ENCODE peak calls at places on chromosomes 5 and 9, in nine cellular contexts. J, P, Z, B, E, D, H, V and N are unnamed samples.

GRCh38 chr5:92552206-92553160 is 1028.5 kb downstream of the NR2F1-AS1 start:
- DNase-seq in J (peak), Z (no peak), P (no peak), D (no peak), E (peak), H (peak), B (peak), V (no peak), N (no peak)

GRCh38 chr9:21744874-21745273 is 57.6 kb upstream of the MTAP start:
- DNase-seq in B (no peak), H (no peak), P (no peak), D (no peak), J (peak), Z (no peak), E (no peak), V (no peak), N (no peak)

GRCh38 chr5:88045931-88046461 is 222.6 kb downstream of the TMEM161B start:
- DNase-seq in P (no peak), Z (no peak), H (no peak), D (no peak), B (no peak), E (no peak), J (no peak), V (no peak), N (no peak)

GRCh38 chr5:61881821-61882220 is 424.2 kb upstream of the KIF2A start:
- DNase-seq in Z (no peak), D (no peak), E (peak), J (peak), H (no peak), B (peak), P (no peak), V (no peak), N (no peak)

GRCh38 chr5:95730730-95731570 is at the start of gene RHOBTB3:
- DNase-seq in Z (peak), H (peak), B (peak), V (peak), J (peak), D (peak), E (peak), P (peak), N (peak)

GRCh38 chr9:96022445-96023031 is 147.0 kb downstream of the ERCC6L2 start:
- DNase-seq in J (no peak), B (no peak), E (no peak), H (no peak), Z (no peak), D (no peak), P (no peak), V (peak), N (no peak)

GRCh38 chr5:76942581-76942980 is 10.3 kb upstream of the CRHBP start:
- DNase-seq in V (no peak), B (peak), H (peak), D (no peak), E (peak), J (no peak), P (no peak), Z (no peak), N (no peak)

GRCh38 chr5:68225188-68225910 is 9.8 kb downstream of the PIK3R1 start:
- DNase-seq in H (peak), E (peak), V (no peak), D (peak), J (peak), P (no peak), B (peak), Z (peak), N (peak)

GRCh38 chr5:170120576-170120975 is 14.9 kb downstream of the FOXI1 start:
- DNase-seq in E (peak), V (no peak), B (peak), P (no peak), D (no peak), Z (no peak), H (peak), J (peak), N (no peak)

GRCh38 chr5:57215629-57216195 is 41.9 kb downstream of the GPBP1 start:
- DNase-seq in E (no peak), V (no peak), P (no peak), D (no peak), B (peak), H (peak), Z (no peak), J (no peak), N (no peak)

GRCh38 chr5:174972291-174972690 is 247.9 kb downstream of the MSX2 start:
- DNase-seq in J (no peak), V (no peak), P (peak), H (no peak), E (no peak), D (no peak), Z (no peak), B (no peak), N (no peak)

GRCh38 chr5:5188377-5189020 is 48.4 kb downstream of the ADAMTS16 start:
- DNase-seq in H (no peak), D (no peak), Z (no peak), J (no peak), B (no peak), V (no peak), P (no peak), E (no peak), N (no peak)

GRCh38 chr9:135443811-135444470 is 35.6 kb upstream of the PPP1R26 start:
- DNase-seq in V (no peak), J (no peak), Z (no peak), B (no peak), E (no peak), P (no peak), D (no peak), H (no peak), N (no peak)

GRCh38 chr9:35553670-35554543 is 51.2 kb upstream of the TESK1 start:
- DNase-seq in V (peak), D (peak), P (peak), E (peak), Z (no peak), H (peak), B (peak), J (peak), N (no peak)

GRCh38 chr9:134690946-134691694 is 49.5 kb downstream of the COL5A1 start:
- DNase-seq in Z (no peak), D (peak), B (no peak), J (no peak), P (no peak), V (no peak), E (no peak), H (peak), N (no peak)

GRCh38 chr5:74028406-74028805 is 402.4 kb downstream of the ARHGEF28 start:
- DNase-seq in P (no peak), B (peak), Z (no peak), D (no peak), J (no peak), E (peak), V (no peak), H (no peak), N (no peak)

GRCh38 chr5:123875444-123876264 is 363.7 kb downstream of the CSNK1G3 start:
- DNase-seq in E (no peak), D (no peak), B (no peak), P (no peak), H (no peak), J (no peak), V (peak), Z (no peak), N (no peak)

GRCh38 chr5:10519729-10520128 is 44.1 kb upstream of the ANKRD33B start:
- DNase-seq in H (no peak), E (no peak), D (no peak), J (no peak), P (no peak), Z (no peak), V (no peak), B (no peak), N (no peak)

GRCh38 chr5:82419559-82420332 is 141.6 kb upstream of the RPS23 start:
- DNase-seq in Z (no peak), E (no peak), H (no peak), J (no peak), P (no peak), B (peak), D (no peak), V (no peak), N (no peak)

GRCh38 chr5:82422751-82423181 is 144.6 kb upstream of the RPS23 start:
- DNase-seq in B (peak), D (no peak), Z (no peak), E (peak), H (no peak), J (no peak), P (no peak), V (no peak), N (peak)

GRCh38 chr5:82418608-82418950 is 140.4 kb upstream of the RPS23 start:
- DNase-seq in V (no peak), J (no peak), E (peak), D (no peak), P (no peak), B (no peak), Z (no peak), H (no peak), N (no peak)

GRCh38 chr5:82422001-82422740 is 144.0 kb upstream of the RPS23 start:
- DNase-seq in E (no peak), B (no peak), V (no peak), H (no peak), P (no peak), D (no peak), J (no peak), Z (no peak), N (no peak)

DNA sequence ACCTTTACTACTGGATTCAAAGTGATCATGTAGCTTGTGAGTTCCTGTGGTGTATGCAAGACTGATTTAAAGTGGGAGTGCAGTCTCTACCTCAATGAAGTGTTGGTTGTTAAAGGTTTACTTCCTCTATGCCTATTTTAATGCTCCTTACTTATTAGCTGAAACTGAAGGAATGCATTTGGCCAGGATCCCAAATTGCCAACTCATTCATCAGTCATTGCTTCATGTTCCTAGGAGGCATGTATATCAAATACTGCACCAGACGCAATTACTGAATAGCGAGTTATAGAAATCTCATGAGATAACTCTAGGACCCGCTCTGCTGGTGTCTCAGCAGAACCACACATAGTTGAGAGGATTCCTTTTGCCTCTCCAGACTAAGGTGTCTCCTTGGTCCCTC is 143.0 kb upstream of the RPS23 start:
- DNase-seq in D (no peak), B (peak), H (peak), J (peak), E (peak), Z (no peak), P (no peak), V (no peak), N (no peak)
- TF ChIP-seq CTCF in D (no peak), B (peak), H (peak), J (peak), E (peak), Z (no peak), P (no peak), V (no peak), N (no peak)

GRCh38 chr9:34337404-34337803 is 8.0 kb downstream of the NUDT2 start:
- DNase-seq in D (no peak), Z (no peak), E (no peak), H (no peak), B (no peak), V (no peak), J (no peak), P (no peak), N (no peak)
- TF ChIP-seq CTCF in D (no peak), Z (no peak), E (peak), H (peak), B (peak), V (no peak), J (peak), P (peak), N (no peak)

DNA sequence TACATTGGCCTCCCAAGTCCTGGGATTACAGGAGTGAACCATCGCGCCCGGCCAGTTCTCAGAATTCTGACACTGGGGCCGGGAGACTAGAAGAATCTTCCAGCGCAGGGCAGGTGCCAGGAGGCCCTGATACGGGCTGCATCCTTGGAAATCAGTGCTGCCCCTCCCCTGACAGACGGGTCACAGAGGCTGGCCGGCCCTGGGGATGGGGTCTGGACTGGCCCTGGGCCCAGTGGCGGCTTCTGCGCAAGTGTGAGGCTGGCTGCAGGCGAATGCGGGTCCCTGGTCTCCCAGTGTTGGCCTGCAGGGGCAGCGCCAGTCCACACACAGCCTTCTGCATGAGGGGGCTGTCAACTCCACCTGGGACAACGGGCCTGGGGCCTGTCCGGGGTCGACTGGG is 831 bp upstream of the TBC1D9B start:
- DNase-seq in V (peak), J (no peak), H (no peak), Z (no peak), B (no peak), E (no peak), D (no peak), P (peak), N (no peak)
- TF ChIP-seq CTCF in V (no peak), J (peak), H (peak), Z (no peak), B (no peak), E (no peak), D (no peak), P (peak), N (no peak)

GRCh38 chr5:28346696-28347095 is 1308.3 kb upstream of the CDH9 start:
- DNase-seq in J (no peak), H (no peak), V (no peak), B (no peak), D (no peak), E (no peak), P (no peak), Z (no peak), N (no peak)

DNA sequence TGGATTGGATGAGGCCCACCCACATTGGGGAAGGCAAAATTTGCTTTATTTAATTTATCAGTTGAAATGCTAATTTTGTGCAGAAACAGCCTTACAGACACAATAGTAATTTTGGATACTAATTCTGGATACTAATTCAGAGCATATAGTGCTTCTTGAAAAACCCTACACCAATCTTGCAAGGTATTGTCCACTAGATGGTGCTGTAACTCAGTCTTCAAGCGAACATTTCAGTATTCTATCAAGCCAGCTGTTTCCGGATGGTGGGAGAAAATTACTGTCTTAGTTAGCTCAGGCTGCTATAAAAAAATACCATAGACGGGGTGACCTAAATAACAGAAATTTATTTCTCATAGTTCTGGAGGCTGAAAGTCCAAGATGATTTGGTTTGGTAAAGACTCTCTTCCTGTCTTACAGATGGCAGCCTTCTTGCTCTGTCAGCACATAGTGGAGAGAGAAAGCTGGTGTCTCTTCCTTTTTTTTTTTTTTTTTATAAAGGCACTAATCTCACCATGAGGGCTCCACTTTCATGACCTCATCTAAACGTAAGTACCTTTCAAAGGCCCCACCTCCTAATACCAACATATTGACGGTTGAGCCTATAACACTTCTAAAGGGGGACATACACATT is 1306.5 kb upstream of the CDH9 start:
- DNase-seq in D (no peak), J (no peak), H (no peak), P (no peak), B (peak), V (no peak), E (peak), Z (no peak), N (no peak)
- TF ChIP-seq CTCF in D (peak), J (no peak), H (peak), P (peak), B (peak), V (peak), E (peak), Z (no peak), N (no peak)

DNA sequence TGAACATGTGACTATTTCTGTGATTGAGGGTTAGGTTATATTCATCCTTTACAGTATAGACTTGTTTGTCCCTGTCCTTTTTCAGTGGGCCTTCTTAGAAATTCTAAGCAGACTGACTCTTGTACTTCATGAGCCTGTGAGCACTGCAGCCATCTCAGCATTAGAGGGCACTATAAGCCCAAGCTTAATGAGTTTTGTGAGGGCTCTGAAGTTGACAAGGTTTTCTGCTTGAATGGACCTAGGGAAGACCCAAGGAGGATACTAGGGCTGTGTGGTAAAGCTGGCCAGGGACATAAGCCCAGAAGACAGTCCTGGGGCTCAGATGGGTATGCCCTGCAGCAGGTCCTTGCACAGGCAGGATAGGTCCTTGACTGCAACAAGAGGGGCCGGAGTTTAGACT is 126.5 kb downstream of the MRPS30 start:
- DNase-seq in D (no peak), B (peak), P (no peak), Z (no peak), H (no peak), V (peak), J (no peak), E (no peak), N (no peak)
- TF ChIP-seq CTCF in D (no peak), B (peak), P (peak), Z (no peak), H (no peak), V (peak), J (no peak), E (peak), N (no peak)

DNA sequence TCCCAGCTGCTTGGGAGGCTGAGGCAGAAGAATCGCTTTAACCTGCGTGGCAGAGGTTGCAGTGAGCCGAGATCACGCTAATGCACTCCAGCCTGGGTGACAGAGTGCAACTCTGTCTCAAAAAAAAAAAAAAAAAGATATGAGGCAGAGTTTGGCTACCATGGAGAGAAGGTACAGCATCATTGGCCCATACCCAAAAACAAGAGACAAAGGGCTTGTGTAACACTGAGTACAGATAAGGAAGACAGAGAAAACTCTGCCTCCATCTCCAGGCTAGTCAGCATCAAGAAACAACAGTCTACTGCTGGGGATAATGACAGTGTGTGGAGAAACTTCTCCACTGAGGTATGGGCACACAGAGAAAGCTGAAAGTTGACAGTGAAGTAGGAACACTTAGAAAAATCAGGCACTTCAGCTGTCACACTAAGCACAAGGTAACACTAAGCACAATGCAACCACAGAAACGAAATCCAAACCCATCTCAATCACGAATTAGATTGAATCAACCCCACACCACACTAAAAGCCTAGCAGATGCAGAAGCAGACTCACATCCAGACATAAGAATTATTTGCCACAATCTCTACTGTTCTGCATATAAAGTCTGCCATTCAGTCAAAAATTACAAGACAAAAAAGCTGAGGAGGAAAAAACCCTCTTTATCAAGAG is 10.5 kb downstream of the PJA2 start:
- DNase-seq in H (no peak), V (no peak), J (no peak), E (peak), D (no peak), Z (no peak), P (no peak), B (no peak), N (no peak)
- TF ChIP-seq CTCF in H (no peak), V (no peak), J (no peak), E (no peak), D (no peak), Z (no peak), P (no peak), B (no peak), N (no peak)